ENCODE peak calls at places on chromosomes 13 and 19, in eight cellular contexts. A is upper lobe of left lung, L is activated T-cell treated with anti-CD3 and anti-CD28 coated beads for 1 hour, H is AG08395, I is psoas muscle, W is right lobe of liver, T is GM19239, D is breast epithelium. B is an unnamed sample.

GRCh38 chr19:13208131-13208963 is 58.1 kb downstream of the IER2 start:
- DNase-seq in A (no peak), L (peak; percentile 50), H (peak; percentile 86), I (no peak), W (no peak), T (peak; percentile 94), D (no peak), B (peak; percentile 82)

GRCh38 chr13:113903361-113903760 is 39.5 kb upstream of the GAS6 start:
- DNase-seq in A (peak; percentile 17), L (no peak), H (peak; percentile 83), I (no peak), W (no peak), T (no peak), D (peak; percentile 55), B (no peak)

GRCh38 chr19:17686027-17686511 is 2.1 kb downstream of the UNC13A start:
- DNase-seq in A (no peak), L (no peak), H (no peak), I (no peak), W (no peak), T (no peak), D (no peak), B (peak; percentile 31)

GRCh38 chr13:77599351-77599750 is 63.8 kb downstream of the SCEL start:
- DNase-seq in A (no peak), L (no peak), H (no peak), I (no peak), W (no peak), T (no peak), D (no peak), B (no peak)

GRCh38 chr19:55486971-55487883 is 1.0 kb upstream of the SSC5D start:
- DNase-seq in A (no peak), L (no peak), H (peak; percentile 95), I (peak; percentile 85), W (no peak), T (no peak), D (no peak), B (peak; percentile 98)

GRCh38 chr19:45474191-45474940 is 6.6 kb downstream of the FOSB start:
- DNase-seq in A (no peak), L (no peak), H (no peak), I (no peak), W (no peak), T (no peak), D (no peak), B (no peak)

GRCh38 chr19:13463296-13463695 is 43.0 kb downstream of the CACNA1A start:
- DNase-seq in A (no peak), L (no peak), H (peak; percentile 48), I (no peak), W (no peak), T (no peak), D (no peak), B (peak; percentile 3)

GRCh38 chr13:39879286-39880035 is 224.0 kb downstream of the COG6 start:
- DNase-seq in A (no peak), L (no peak), H (no peak), I (no peak), W (no peak), T (no peak), D (no peak), B (no peak)

GRCh38 chr13:60970736-60971135 is 444.9 kb downstream of the PCDH20 start:
- DNase-seq in A (no peak), L (no peak), H (no peak), I (no peak), W (no peak), T (no peak), D (no peak), B (no peak)

GRCh38 chr19:50912727-50913716 is 1.8 kb upstream of the KLK4 start:
- DNase-seq in A (no peak), L (no peak), H (no peak), I (no peak), W (no peak), T (no peak), D (no peak), B (no peak)

GRCh38 chr19:1521636-1522035 is 2.2 kb upstream of the PLK5 start:
- DNase-seq in A (no peak), L (no peak), H (no peak), I (no peak), W (no peak), T (no peak), D (no peak), B (no peak)

GRCh38 chr19:3723883-3724282 is 15.7 kb downstream of the TJP3 start:
- DNase-seq in A (no peak), L (no peak), H (no peak), I (no peak), W (no peak), T (no peak), D (no peak), B (no peak)

GRCh38 chr13:54884645-54885044 is 1856.0 kb downstream of the OLFM4 start:
- DNase-seq in A (no peak), L (no peak), H (no peak), I (no peak), W (no peak), T (no peak), D (no peak), B (no peak)

GRCh38 chr13:19910336-19911072 is 47.1 kb upstream of the ZMYM5 start:
- DNase-seq in A (no peak), L (no peak), H (peak; percentile 22), I (no peak), W (no peak), T (no peak), D (no peak), B (peak; percentile 42)

GRCh38 chr19:38172001-38172400 is 52.0 kb downstream of the DPF1 start:
- DNase-seq in A (no peak), L (no peak), H (no peak), I (peak; percentile 71), W (no peak), T (no peak), D (no peak), B (no peak)

GRCh38 chr19:33302974-33303790 is 848 bp upstream of the CEBPA start:
- DNase-seq in A (peak; percentile 45), L (no peak), H (peak; percentile 59), I (peak; percentile 82), W (peak; percentile 60), T (no peak), D (peak; percentile 64), B (peak; percentile 32)

GRCh38 chr19:3201072-3201700 is 15.5 kb downstream of the NCLN start:
- DNase-seq in A (no peak), L (no peak), H (no peak), I (no peak), W (peak; percentile 44), T (no peak), D (no peak), B (no peak)

GRCh38 chr19:30631035-30631375 is 258.8 kb downstream of the ZNF536 start:
- DNase-seq in A (no peak), L (no peak), H (no peak), I (no peak), W (no peak), T (no peak), D (no peak), B (no peak)

GRCh38 chr19:8335343-8336071 is 7.6 kb downstream of the KANK3 start:
- DNase-seq in A (no peak), L (no peak), H (no peak), I (peak; percentile 41), W (no peak), T (no peak), D (no peak), B (no peak)

GRCh38 chr19:58338825-58339558 is 12.2 kb downstream of the ZSCAN22 start:
- DNase-seq in A (no peak), L (no peak), H (no peak), I (no peak), W (no peak), T (no peak), D (no peak), B (peak; percentile 18)

GRCh38 chr13:112103971-112104872 is 37.3 kb downstream of the SOX1 start:
- DNase-seq in A (no peak), L (no peak), H (no peak), I (no peak), W (no peak), T (no peak), D (no peak), B (no peak)

GRCh38 chr13:72221276-72221962 is 354.4 kb upstream of the DACH1 start:
- DNase-seq in A (peak; percentile 20), L (no peak), H (peak; percentile 3), I (no peak), W (peak; percentile 40), T (peak; percentile 1), D (peak; percentile 67), B (no peak)

GRCh38 chr19:5621311-5621944 is 1.1 kb downstream of the SAFB2 start:
- DNase-seq in A (no peak), L (no peak), H (no peak), I (peak; percentile 64), W (no peak), T (no peak), D (no peak), B (no peak)

GRCh38 chr13:20303636-20304035 is 71.5 kb upstream of the GJB6 start:
- DNase-seq in A (no peak), L (no peak), H (no peak), I (no peak), W (no peak), T (no peak), D (no peak), B (no peak)

GRCh38 chr19:17553256-17553655 is 2.2 kb upstream of the COLGALT1 start:
- DNase-seq in A (peak; percentile 53), L (no peak), H (peak; percentile 85), I (peak; percentile 84), W (no peak), T (no peak), D (no peak), B (peak; percentile 97)

GRCh38 chr13:79647518-79647917 is 166.6 kb downstream of the NDFIP2 start:
- DNase-seq in A (no peak), L (no peak), H (no peak), I (no peak), W (no peak), T (no peak), D (no peak), B (no peak)

GRCh38 chr13:59452189-59452588 is 711.5 kb downstream of the DIAPH3 start:
- DNase-seq in A (no peak), L (no peak), H (no peak), I (no peak), W (no peak), T (no peak), D (no peak), B (no peak)

GRCh38 chr19:50759886-50760285 is 10.4 kb upstream of the GPR32 start:
- DNase-seq in A (no peak), L (no peak), H (peak; percentile 12), I (no peak), W (no peak), T (no peak), D (no peak), B (peak; percentile 41)

GRCh38 chr13:34070544-34071303 is 252.8 kb downstream of the RFC3 start:
- DNase-seq in A (no peak), L (no peak), H (no peak), I (no peak), W (no peak), T (no peak), D (no peak), B (no peak)

GRCh38 chr13:97757807-97758206 is 195.7 kb upstream of the IPO5 start:
- DNase-seq in A (no peak), L (no peak), H (no peak), I (no peak), W (no peak), T (no peak), D (no peak), B (peak; percentile 40)

GRCh38 chr13:25468330-25469178 is 96.8 kb downstream of the ATP8A2 start:
- DNase-seq in A (peak; percentile 21), L (no peak), H (no peak), I (no peak), W (no peak), T (peak; percentile 41), D (no peak), B (no peak)

GRCh38 chr13:112469071-112469745 is 93.1 kb downstream of the SPACA7 start:
- DNase-seq in A (no peak), L (no peak), H (no peak), I (no peak), W (no peak), T (no peak), D (no peak), B (no peak)